ENCODE peak calls at places on chromosome 11, in seven cellular contexts. One of them, this sample, is unnamed.
A peak's percentile ranks its signal among the peaks of the same experiment; 100 is the strongest.

GRCh38 chr11:124801636-124802312 is 1.6 kb upstream of the MSANTD2 start:
- DNase-seq in AG04450: no peak
- DNase-seq in WTC11: no peak
- DNase-seq in body of pancreas: no peak
- DNase-seq in lower leg skin: no peak
- DNase-seq in GM23338: no peak
- DNase-seq in CD8-positive, alpha-beta T cell: no peak
- DNase-seq in this sample: no peak

GRCh38 chr11:19259487-19260345 is 19.0 kb upstream of the E2F8 start:
- DNase-seq in AG04450: peak; percentile 26
- DNase-seq in WTC11: peak; percentile 76
- DNase-seq in body of pancreas: peak; percentile 69
- DNase-seq in lower leg skin: peak; percentile 62
- DNase-seq in GM23338: peak; percentile 68
- DNase-seq in CD8-positive, alpha-beta T cell: peak; percentile 71
- DNase-seq in this sample: peak; percentile 45

GRCh38 chr11:15327786-15328231 is 213.1 kb downstream of the INSC start:
- DNase-seq in AG04450: peak; percentile 7
- DNase-seq in WTC11: peak; percentile 90
- DNase-seq in body of pancreas: peak; percentile 59
- DNase-seq in lower leg skin: peak; percentile 31
- DNase-seq in GM23338: peak; percentile 93
- DNase-seq in CD8-positive, alpha-beta T cell: no peak
- DNase-seq in this sample: no peak

GRCh38 chr11:134562176-134562575 is 150.1 kb upstream of the B3GAT1 start:
- DNase-seq in AG04450: no peak
- DNase-seq in WTC11: no peak
- DNase-seq in body of pancreas: no peak
- DNase-seq in lower leg skin: no peak
- DNase-seq in GM23338: no peak
- DNase-seq in CD8-positive, alpha-beta T cell: no peak
- DNase-seq in this sample: no peak

GRCh38 chr11:39641749-39642148 is 1817.7 kb downstream of the LRRC4C start:
- DNase-seq in AG04450: no peak
- DNase-seq in WTC11: no peak
- DNase-seq in body of pancreas: no peak
- DNase-seq in lower leg skin: no peak
- DNase-seq in GM23338: no peak
- DNase-seq in CD8-positive, alpha-beta T cell: no peak
- DNase-seq in this sample: no peak

GRCh38 chr11:16853859-16854258 is 115.4 kb downstream of the C11orf58 start:
- DNase-seq in AG04450: no peak
- DNase-seq in WTC11: no peak
- DNase-seq in body of pancreas: no peak
- DNase-seq in lower leg skin: no peak
- DNase-seq in GM23338: no peak
- DNase-seq in CD8-positive, alpha-beta T cell: no peak
- DNase-seq in this sample: no peak

GRCh38 chr11:16605440-16605970 is 132.9 kb upstream of the C11orf58 start:
- DNase-seq in AG04450: no peak
- DNase-seq in WTC11: peak; percentile 60
- DNase-seq in body of pancreas: peak; percentile 44
- DNase-seq in lower leg skin: no peak
- DNase-seq in GM23338: peak; percentile 74
- DNase-seq in CD8-positive, alpha-beta T cell: no peak
- DNase-seq in this sample: no peak

GRCh38 chr11:78666675-78667129 is 92.0 kb upstream of the NARS2 start:
- DNase-seq in AG04450: no peak
- DNase-seq in WTC11: no peak
- DNase-seq in body of pancreas: no peak
- DNase-seq in lower leg skin: no peak
- DNase-seq in GM23338: no peak
- DNase-seq in CD8-positive, alpha-beta T cell: no peak
- DNase-seq in this sample: no peak

GRCh38 chr11:46294365-46295309 is 17.2 kb downstream of the CREB3L1 start:
- DNase-seq in AG04450: peak; percentile 82
- DNase-seq in WTC11: peak; percentile 78
- DNase-seq in body of pancreas: no peak
- DNase-seq in lower leg skin: no peak
- DNase-seq in GM23338: peak; percentile 92
- DNase-seq in CD8-positive, alpha-beta T cell: no peak
- DNase-seq in this sample: no peak

GRCh38 chr11:46649180-46649738 is 31.9 kb downstream of the ATG13 start:
- DNase-seq in AG04450: peak; percentile 91
- DNase-seq in WTC11: no peak
- DNase-seq in body of pancreas: no peak
- DNase-seq in lower leg skin: peak; percentile 77
- DNase-seq in GM23338: no peak
- DNase-seq in CD8-positive, alpha-beta T cell: no peak
- DNase-seq in this sample: no peak

GRCh38 chr11:429391-429790 is 12.4 kb downstream of the ANO9 start:
- DNase-seq in AG04450: no peak
- DNase-seq in WTC11: no peak
- DNase-seq in body of pancreas: no peak
- DNase-seq in lower leg skin: no peak
- DNase-seq in GM23338: no peak
- DNase-seq in CD8-positive, alpha-beta T cell: no peak
- DNase-seq in this sample: no peak

GRCh38 chr11:92329644-92330043 is 105.0 kb downstream of the FAT3 start:
- DNase-seq in AG04450: no peak
- DNase-seq in WTC11: no peak
- DNase-seq in body of pancreas: no peak
- DNase-seq in lower leg skin: no peak
- DNase-seq in GM23338: no peak
- DNase-seq in CD8-positive, alpha-beta T cell: no peak
- DNase-seq in this sample: no peak

GRCh38 chr11:7982582-7983119 is 4.5 kb upstream of the EIF3F start:
- DNase-seq in AG04450: no peak
- DNase-seq in WTC11: no peak
- DNase-seq in body of pancreas: no peak
- DNase-seq in lower leg skin: no peak
- DNase-seq in GM23338: no peak
- DNase-seq in CD8-positive, alpha-beta T cell: no peak
- DNase-seq in this sample: no peak

GRCh38 chr11:15913261-15913660 is 443.1 kb downstream of the SOX6 start:
- DNase-seq in AG04450: no peak
- DNase-seq in WTC11: no peak
- DNase-seq in body of pancreas: no peak
- DNase-seq in lower leg skin: no peak
- DNase-seq in GM23338: no peak
- DNase-seq in CD8-positive, alpha-beta T cell: no peak
- DNase-seq in this sample: no peak

GRCh38 chr11:8382436-8383053 is 118.9 kb upstream of the LMO1 start:
- DNase-seq in AG04450: no peak
- DNase-seq in WTC11: no peak
- DNase-seq in body of pancreas: no peak
- DNase-seq in lower leg skin: no peak
- DNase-seq in GM23338: no peak
- DNase-seq in CD8-positive, alpha-beta T cell: no peak
- DNase-seq in this sample: no peak

GRCh38 chr11:66467034-66467659 is 442 bp downstream of the PELI3 start:
- DNase-seq in AG04450: no peak
- DNase-seq in WTC11: peak; percentile 57
- DNase-seq in body of pancreas: peak; percentile 49
- DNase-seq in lower leg skin: no peak
- DNase-seq in GM23338: peak; percentile 64
- DNase-seq in CD8-positive, alpha-beta T cell: no peak
- DNase-seq in this sample: no peak
- TF ChIP-seq CTCF in AG04450: peak; percentile 25
- TF ChIP-seq CTCF in WTC11: no peak
- TF ChIP-seq CTCF in body of pancreas: no peak
- TF ChIP-seq CTCF in lower leg skin: no peak
- TF ChIP-seq CTCF in GM23338: no peak
- TF ChIP-seq CTCF in CD8-positive, alpha-beta T cell: peak; percentile 53
- TF ChIP-seq CTCF in this sample: no peak

GRCh38 chr11:73814812-73815211 is 27.1 kb downstream of the MRPL48 start:
- DNase-seq in AG04450: no peak
- DNase-seq in WTC11: no peak
- DNase-seq in body of pancreas: no peak
- DNase-seq in lower leg skin: no peak
- DNase-seq in GM23338: no peak
- DNase-seq in CD8-positive, alpha-beta T cell: no peak
- DNase-seq in this sample: no peak

DNA sequence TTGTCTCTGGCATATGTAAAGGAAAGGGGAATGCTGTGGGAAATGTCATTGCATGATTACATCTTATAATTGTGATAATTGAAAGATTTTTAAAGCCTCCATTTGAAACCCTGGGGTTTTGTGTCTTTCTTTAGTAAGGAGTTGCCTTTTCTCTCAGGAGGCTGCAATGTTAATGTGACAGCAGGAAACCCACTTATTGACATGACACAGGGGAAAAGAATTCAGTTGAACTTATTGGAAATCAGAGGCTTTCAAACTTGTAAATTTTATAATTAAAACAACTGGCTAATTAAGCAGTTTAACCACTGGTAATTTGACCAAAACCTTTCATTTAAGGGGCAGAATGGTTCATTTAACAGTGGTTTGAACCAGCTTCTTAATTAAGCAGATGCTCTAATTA is 31.2 kb downstream of the MRPL48 start:
- DNase-seq in AG04450: no peak
- DNase-seq in WTC11: no peak
- DNase-seq in body of pancreas: no peak
- DNase-seq in lower leg skin: no peak
- DNase-seq in GM23338: peak; percentile 10
- DNase-seq in CD8-positive, alpha-beta T cell: no peak
- DNase-seq in this sample: no peak
- TF ChIP-seq CTCF in AG04450: no peak
- TF ChIP-seq CTCF in WTC11: no peak
- TF ChIP-seq CTCF in body of pancreas: no peak
- TF ChIP-seq CTCF in lower leg skin: no peak
- TF ChIP-seq CTCF in GM23338: no peak
- TF ChIP-seq CTCF in CD8-positive, alpha-beta T cell: no peak
- TF ChIP-seq CTCF in this sample: no peak

GRCh38 chr11:128745296-128746183 is 51.7 kb downstream of the FLI1 start:
- DNase-seq in AG04450: no peak
- DNase-seq in WTC11: no peak
- DNase-seq in body of pancreas: no peak
- DNase-seq in lower leg skin: no peak
- DNase-seq in GM23338: peak; percentile 24
- DNase-seq in CD8-positive, alpha-beta T cell: no peak
- DNase-seq in this sample: no peak
- TF ChIP-seq CTCF in AG04450: no peak
- TF ChIP-seq CTCF in WTC11: no peak
- TF ChIP-seq CTCF in body of pancreas: no peak
- TF ChIP-seq CTCF in lower leg skin: no peak
- TF ChIP-seq CTCF in GM23338: no peak
- TF ChIP-seq CTCF in CD8-positive, alpha-beta T cell: no peak
- TF ChIP-seq CTCF in this sample: no peak

DNA sequence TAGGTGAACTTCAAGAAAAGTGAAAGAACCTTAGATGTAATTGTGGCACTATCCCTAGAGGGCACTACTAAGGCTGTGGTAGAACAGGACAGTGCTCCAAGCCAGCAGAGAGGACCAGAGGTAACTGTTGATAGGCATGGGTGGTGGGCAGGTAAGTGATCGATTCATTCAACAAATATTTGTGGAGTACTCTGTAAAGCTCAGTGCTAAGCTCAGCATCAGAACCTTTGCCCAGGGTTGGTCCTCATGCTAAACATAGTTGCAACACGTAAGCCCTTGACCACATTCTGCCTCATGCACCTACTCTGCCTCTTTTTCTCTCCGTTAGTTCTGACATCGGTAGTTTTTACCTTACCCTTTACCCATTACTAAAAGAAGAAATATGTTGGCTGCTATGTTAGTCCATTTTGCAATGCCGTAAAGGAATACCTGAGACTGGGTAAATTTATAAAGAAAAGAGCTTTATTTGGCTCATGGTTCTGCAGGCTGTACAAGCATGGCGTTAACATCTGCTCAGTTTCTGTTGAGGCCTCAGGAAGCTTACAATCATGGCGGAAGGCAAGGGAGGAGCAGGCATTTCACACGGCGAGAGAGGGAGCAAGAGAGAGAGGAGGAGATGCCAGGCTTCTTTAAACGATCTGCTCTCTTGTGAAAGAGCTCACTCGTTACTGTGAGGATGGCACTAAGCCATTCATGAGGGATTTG is 18.4 kb upstream of the NNMT start:
- DNase-seq in AG04450: no peak
- DNase-seq in WTC11: no peak
- DNase-seq in body of pancreas: no peak
- DNase-seq in lower leg skin: no peak
- DNase-seq in GM23338: no peak
- DNase-seq in CD8-positive, alpha-beta T cell: no peak
- DNase-seq in this sample: no peak
- TF ChIP-seq CTCF in AG04450: no peak
- TF ChIP-seq CTCF in WTC11: no peak
- TF ChIP-seq CTCF in body of pancreas: no peak
- TF ChIP-seq CTCF in lower leg skin: no peak
- TF ChIP-seq CTCF in GM23338: peak; percentile 8
- TF ChIP-seq CTCF in CD8-positive, alpha-beta T cell: no peak
- TF ChIP-seq CTCF in this sample: no peak

GRCh38 chr11:69442012-69442806 is 39.3 kb upstream of the LINC01488 start:
- DNase-seq in AG04450: no peak
- DNase-seq in WTC11: no peak
- DNase-seq in body of pancreas: no peak
- DNase-seq in lower leg skin: no peak
- DNase-seq in GM23338: no peak
- DNase-seq in CD8-positive, alpha-beta T cell: no peak
- DNase-seq in this sample: no peak
- TF ChIP-seq CTCF in AG04450: no peak
- TF ChIP-seq CTCF in WTC11: no peak
- TF ChIP-seq CTCF in body of pancreas: no peak
- TF ChIP-seq CTCF in lower leg skin: no peak
- TF ChIP-seq CTCF in GM23338: peak; percentile 33
- TF ChIP-seq CTCF in CD8-positive, alpha-beta T cell: no peak
- TF ChIP-seq CTCF in this sample: no peak

GRCh38 chr11:121032546-121032945 is 8.6 kb downstream of the TBCEL start:
- DNase-seq in AG04450: no peak
- DNase-seq in WTC11: no peak
- DNase-seq in body of pancreas: no peak
- DNase-seq in lower leg skin: no peak
- DNase-seq in GM23338: no peak
- DNase-seq in CD8-positive, alpha-beta T cell: no peak
- DNase-seq in this sample: no peak
- TF ChIP-seq CTCF in AG04450: no peak
- TF ChIP-seq CTCF in WTC11: no peak
- TF ChIP-seq CTCF in body of pancreas: no peak
- TF ChIP-seq CTCF in lower leg skin: no peak
- TF ChIP-seq CTCF in GM23338: peak; percentile 41
- TF ChIP-seq CTCF in CD8-positive, alpha-beta T cell: no peak
- TF ChIP-seq CTCF in this sample: no peak

DNA sequence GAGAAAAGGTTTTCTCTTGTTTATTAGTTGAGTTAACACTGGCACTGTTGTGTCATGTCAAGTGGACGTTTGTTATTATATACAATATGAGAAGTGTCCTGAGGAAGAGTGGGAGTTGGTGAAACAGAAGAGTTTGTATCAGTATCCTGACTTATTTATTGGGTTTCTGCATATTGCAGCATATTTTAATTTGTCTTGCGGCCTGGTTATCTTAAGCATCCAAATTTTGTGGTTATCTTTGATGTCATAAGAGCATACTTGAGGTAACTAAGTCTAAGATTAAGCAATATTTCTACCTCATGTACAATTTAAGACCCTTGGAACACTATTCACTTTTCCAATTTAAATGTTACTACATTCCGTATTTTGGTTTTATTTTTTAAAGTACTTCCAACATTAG is 103.5 kb downstream of the DDX10 start:
- DNase-seq in AG04450: no peak
- DNase-seq in WTC11: no peak
- DNase-seq in body of pancreas: no peak
- DNase-seq in lower leg skin: no peak
- DNase-seq in GM23338: no peak
- DNase-seq in CD8-positive, alpha-beta T cell: no peak
- DNase-seq in this sample: no peak
- TF ChIP-seq CTCF in AG04450: no peak
- TF ChIP-seq CTCF in WTC11: no peak
- TF ChIP-seq CTCF in body of pancreas: no peak
- TF ChIP-seq CTCF in lower leg skin: no peak
- TF ChIP-seq CTCF in GM23338: no peak
- TF ChIP-seq CTCF in CD8-positive, alpha-beta T cell: no peak
- TF ChIP-seq CTCF in this sample: no peak

GRCh38 chr11:1953489-1954284 is 6.6 kb downstream of the MRPL23 start:
- DNase-seq in AG04450: no peak
- DNase-seq in WTC11: no peak
- DNase-seq in body of pancreas: peak; percentile 31
- DNase-seq in lower leg skin: no peak
- DNase-seq in GM23338: no peak
- DNase-seq in CD8-positive, alpha-beta T cell: no peak
- DNase-seq in this sample: no peak
- TF ChIP-seq CTCF in AG04450: peak; percentile 8
- TF ChIP-seq CTCF in WTC11: no peak
- TF ChIP-seq CTCF in body of pancreas: peak; percentile 12
- TF ChIP-seq CTCF in lower leg skin: no peak
- TF ChIP-seq CTCF in GM23338: no peak
- TF ChIP-seq CTCF in CD8-positive, alpha-beta T cell: no peak
- TF ChIP-seq CTCF in this sample: no peak